ENCODE peak calls at places on chromosomes 2 and 18, in nine cellular contexts. One of them, this sample, is unnamed.
A peak's percentile ranks its signal among the peaks of the same experiment; 100 is the strongest.

GRCh38 chr2:20465716-20466391 is 19.0 kb downstream of the RHOB start:
- DNase-seq in kidney glomerular epithelial cell: no peak
- DNase-seq in stimulated activated CD4-positive, alpha-beta T cell treated with anti-CD3 and anti-CD28 coated beads, Interleukin-15, amount 100 ng/mL, for 24 hours: no peak
- DNase-seq in fibroblast of lung: no peak
- DNase-seq in COR-L47: peak; percentile 84
- DNase-seq in heart left ventricle: no peak
- DNase-seq in stimulated activated CD8-positive, alpha-beta memory T cell treated with anti-CD3 and anti-CD28 coated beads, Interleukin-7, amount 100 ng/mL, for 1 hour: no peak
- DNase-seq in Calu3: no peak
- DNase-seq in GM10248: no peak
- DNase-seq in this sample: no peak

GRCh38 chr2:152558174-152559091 is 158.8 kb downstream of the PRPF40A start:
- DNase-seq in fibroblast of lung: peak; percentile 94
- DNase-seq in kidney glomerular epithelial cell: peak; percentile 28
- DNase-seq in heart left ventricle: no peak
- DNase-seq in stimulated activated CD4-positive, alpha-beta T cell treated with anti-CD3 and anti-CD28 coated beads, Interleukin-15, amount 100 ng/mL, for 24 hours: no peak
- DNase-seq in COR-L47: no peak
- DNase-seq in Calu3: no peak
- DNase-seq in GM10248: no peak
- DNase-seq in stimulated activated CD8-positive, alpha-beta memory T cell treated with anti-CD3 and anti-CD28 coated beads, Interleukin-7, amount 100 ng/mL, for 1 hour: no peak
- DNase-seq in this sample: no peak

GRCh38 chr2:104820126-104820525 is 33.8 kb upstream of the POU3F3 start:
- DNase-seq in kidney glomerular epithelial cell: no peak
- DNase-seq in GM10248: no peak
- DNase-seq in COR-L47: no peak
- DNase-seq in stimulated activated CD8-positive, alpha-beta memory T cell treated with anti-CD3 and anti-CD28 coated beads, Interleukin-7, amount 100 ng/mL, for 1 hour: no peak
- DNase-seq in Calu3: no peak
- DNase-seq in heart left ventricle: no peak
- DNase-seq in fibroblast of lung: no peak
- DNase-seq in stimulated activated CD4-positive, alpha-beta T cell treated with anti-CD3 and anti-CD28 coated beads, Interleukin-15, amount 100 ng/mL, for 24 hours: no peak
- DNase-seq in this sample: no peak

GRCh38 chr2:127829845-127830246 is 18.9 kb upstream of the WDR33 start:
- DNase-seq in stimulated activated CD8-positive, alpha-beta memory T cell treated with anti-CD3 and anti-CD28 coated beads, Interleukin-7, amount 100 ng/mL, for 1 hour: peak; percentile 26
- DNase-seq in Calu3: no peak
- DNase-seq in fibroblast of lung: no peak
- DNase-seq in COR-L47: no peak
- DNase-seq in heart left ventricle: no peak
- DNase-seq in GM10248: peak; percentile 86
- DNase-seq in stimulated activated CD4-positive, alpha-beta T cell treated with anti-CD3 and anti-CD28 coated beads, Interleukin-15, amount 100 ng/mL, for 24 hours: peak; percentile 78
- DNase-seq in kidney glomerular epithelial cell: no peak
- DNase-seq in this sample: no peak

GRCh38 chr2:134127496-134127895 is 126.4 kb upstream of the MGAT5 start:
- DNase-seq in heart left ventricle: no peak
- DNase-seq in stimulated activated CD4-positive, alpha-beta T cell treated with anti-CD3 and anti-CD28 coated beads, Interleukin-15, amount 100 ng/mL, for 24 hours: peak; percentile 81
- DNase-seq in GM10248: peak; percentile 40
- DNase-seq in kidney glomerular epithelial cell: no peak
- DNase-seq in Calu3: no peak
- DNase-seq in stimulated activated CD8-positive, alpha-beta memory T cell treated with anti-CD3 and anti-CD28 coated beads, Interleukin-7, amount 100 ng/mL, for 1 hour: no peak
- DNase-seq in fibroblast of lung: no peak
- DNase-seq in COR-L47: no peak
- DNase-seq in this sample: no peak

GRCh38 chr2:169077674-169078240 is 8.4 kb downstream of the DHRS9 start:
- DNase-seq in kidney glomerular epithelial cell: peak; percentile 7
- DNase-seq in stimulated activated CD4-positive, alpha-beta T cell treated with anti-CD3 and anti-CD28 coated beads, Interleukin-15, amount 100 ng/mL, for 24 hours: no peak
- DNase-seq in Calu3: no peak
- DNase-seq in fibroblast of lung: no peak
- DNase-seq in stimulated activated CD8-positive, alpha-beta memory T cell treated with anti-CD3 and anti-CD28 coated beads, Interleukin-7, amount 100 ng/mL, for 1 hour: no peak
- DNase-seq in GM10248: no peak
- DNase-seq in heart left ventricle: no peak
- DNase-seq in COR-L47: no peak
- DNase-seq in this sample: no peak

GRCh38 chr2:29519996-29520395 is 401.4 kb downstream of the ALK start:
- DNase-seq in kidney glomerular epithelial cell: no peak
- DNase-seq in heart left ventricle: no peak
- DNase-seq in fibroblast of lung: no peak
- DNase-seq in COR-L47: no peak
- DNase-seq in stimulated activated CD4-positive, alpha-beta T cell treated with anti-CD3 and anti-CD28 coated beads, Interleukin-15, amount 100 ng/mL, for 24 hours: no peak
- DNase-seq in GM10248: no peak
- DNase-seq in Calu3: no peak
- DNase-seq in stimulated activated CD8-positive, alpha-beta memory T cell treated with anti-CD3 and anti-CD28 coated beads, Interleukin-7, amount 100 ng/mL, for 1 hour: no peak
- DNase-seq in this sample: no peak

GRCh38 chr18:63962137-63962536 is 7.7 kb upstream of the SERPINB8 start:
- DNase-seq in GM10248: no peak
- DNase-seq in fibroblast of lung: no peak
- DNase-seq in heart left ventricle: no peak
- DNase-seq in stimulated activated CD4-positive, alpha-beta T cell treated with anti-CD3 and anti-CD28 coated beads, Interleukin-15, amount 100 ng/mL, for 24 hours: no peak
- DNase-seq in COR-L47: no peak
- DNase-seq in kidney glomerular epithelial cell: no peak
- DNase-seq in Calu3: no peak
- DNase-seq in stimulated activated CD8-positive, alpha-beta memory T cell treated with anti-CD3 and anti-CD28 coated beads, Interleukin-7, amount 100 ng/mL, for 1 hour: no peak
- DNase-seq in this sample: no peak

GRCh38 chr18:55321268-55322175 is 266.5 kb downstream of the TCF4 start:
- DNase-seq in stimulated activated CD4-positive, alpha-beta T cell treated with anti-CD3 and anti-CD28 coated beads, Interleukin-15, amount 100 ng/mL, for 24 hours: peak; percentile 59
- DNase-seq in fibroblast of lung: peak; percentile 95
- DNase-seq in GM10248: peak; percentile 49
- DNase-seq in kidney glomerular epithelial cell: peak; percentile 40
- DNase-seq in COR-L47: peak; percentile 95
- DNase-seq in heart left ventricle: peak; percentile 95
- DNase-seq in Calu3: peak; percentile 35
- DNase-seq in stimulated activated CD8-positive, alpha-beta memory T cell treated with anti-CD3 and anti-CD28 coated beads, Interleukin-7, amount 100 ng/mL, for 1 hour: no peak
- DNase-seq in this sample: peak; percentile 89

GRCh38 chr2:22020101-22020742 is 896.5 kb downstream of the TDRD15 start:
- DNase-seq in stimulated activated CD8-positive, alpha-beta memory T cell treated with anti-CD3 and anti-CD28 coated beads, Interleukin-7, amount 100 ng/mL, for 1 hour: no peak
- DNase-seq in stimulated activated CD4-positive, alpha-beta T cell treated with anti-CD3 and anti-CD28 coated beads, Interleukin-15, amount 100 ng/mL, for 24 hours: no peak
- DNase-seq in kidney glomerular epithelial cell: no peak
- DNase-seq in COR-L47: no peak
- DNase-seq in heart left ventricle: no peak
- DNase-seq in fibroblast of lung: no peak
- DNase-seq in Calu3: no peak
- DNase-seq in GM10248: no peak
- DNase-seq in this sample: no peak

GRCh38 chr2:153386481-153386891 is 92.1 kb downstream of the RPRM start:
- DNase-seq in heart left ventricle: no peak
- DNase-seq in stimulated activated CD4-positive, alpha-beta T cell treated with anti-CD3 and anti-CD28 coated beads, Interleukin-15, amount 100 ng/mL, for 24 hours: no peak
- DNase-seq in stimulated activated CD8-positive, alpha-beta memory T cell treated with anti-CD3 and anti-CD28 coated beads, Interleukin-7, amount 100 ng/mL, for 1 hour: no peak
- DNase-seq in fibroblast of lung: no peak
- DNase-seq in COR-L47: no peak
- DNase-seq in GM10248: no peak
- DNase-seq in Calu3: no peak
- DNase-seq in kidney glomerular epithelial cell: no peak
- DNase-seq in this sample: peak; percentile 41

GRCh38 chr2:174916270-174916930 is 88.8 kb downstream of the CHN1 start:
- DNase-seq in stimulated activated CD8-positive, alpha-beta memory T cell treated with anti-CD3 and anti-CD28 coated beads, Interleukin-7, amount 100 ng/mL, for 1 hour: no peak
- DNase-seq in Calu3: no peak
- DNase-seq in fibroblast of lung: no peak
- DNase-seq in GM10248: no peak
- DNase-seq in heart left ventricle: no peak
- DNase-seq in stimulated activated CD4-positive, alpha-beta T cell treated with anti-CD3 and anti-CD28 coated beads, Interleukin-15, amount 100 ng/mL, for 24 hours: no peak
- DNase-seq in kidney glomerular epithelial cell: no peak
- DNase-seq in COR-L47: no peak
- DNase-seq in this sample: no peak

GRCh38 chr2:53422979-53423378 is 344.6 kb upstream of the CHAC2 start:
- DNase-seq in COR-L47: peak; percentile 32
- DNase-seq in stimulated activated CD8-positive, alpha-beta memory T cell treated with anti-CD3 and anti-CD28 coated beads, Interleukin-7, amount 100 ng/mL, for 1 hour: no peak
- DNase-seq in stimulated activated CD4-positive, alpha-beta T cell treated with anti-CD3 and anti-CD28 coated beads, Interleukin-15, amount 100 ng/mL, for 24 hours: peak; percentile 18
- DNase-seq in kidney glomerular epithelial cell: peak; percentile 18
- DNase-seq in GM10248: peak; percentile 31
- DNase-seq in Calu3: peak; percentile 30
- DNase-seq in fibroblast of lung: peak; percentile 78
- DNase-seq in heart left ventricle: no peak
- DNase-seq in this sample: peak; percentile 31

GRCh38 chr18:934518-935123 is 29.9 kb downstream of the ADCYAP1 start:
- DNase-seq in heart left ventricle: no peak
- DNase-seq in COR-L47: peak; percentile 21
- DNase-seq in stimulated activated CD8-positive, alpha-beta memory T cell treated with anti-CD3 and anti-CD28 coated beads, Interleukin-7, amount 100 ng/mL, for 1 hour: no peak
- DNase-seq in fibroblast of lung: no peak
- DNase-seq in stimulated activated CD4-positive, alpha-beta T cell treated with anti-CD3 and anti-CD28 coated beads, Interleukin-15, amount 100 ng/mL, for 24 hours: no peak
- DNase-seq in GM10248: no peak
- DNase-seq in Calu3: no peak
- DNase-seq in kidney glomerular epithelial cell: no peak
- DNase-seq in this sample: no peak

GRCh38 chr2:200619275-200619674 is 33.5 kb downstream of the AOX1 start:
- DNase-seq in COR-L47: no peak
- DNase-seq in heart left ventricle: no peak
- DNase-seq in GM10248: no peak
- DNase-seq in stimulated activated CD8-positive, alpha-beta memory T cell treated with anti-CD3 and anti-CD28 coated beads, Interleukin-7, amount 100 ng/mL, for 1 hour: no peak
- DNase-seq in Calu3: no peak
- DNase-seq in kidney glomerular epithelial cell: no peak
- DNase-seq in fibroblast of lung: peak; percentile 21
- DNase-seq in stimulated activated CD4-positive, alpha-beta T cell treated with anti-CD3 and anti-CD28 coated beads, Interleukin-15, amount 100 ng/mL, for 24 hours: no peak
- DNase-seq in this sample: no peak

GRCh38 chr18:74183110-74183509 is 34.8 kb downstream of the TIMM21 start:
- DNase-seq in stimulated activated CD4-positive, alpha-beta T cell treated with anti-CD3 and anti-CD28 coated beads, Interleukin-15, amount 100 ng/mL, for 24 hours: no peak
- DNase-seq in GM10248: no peak
- DNase-seq in fibroblast of lung: no peak
- DNase-seq in Calu3: peak; percentile 43
- DNase-seq in heart left ventricle: no peak
- DNase-seq in COR-L47: peak; percentile 49
- DNase-seq in kidney glomerular epithelial cell: no peak
- DNase-seq in stimulated activated CD8-positive, alpha-beta memory T cell treated with anti-CD3 and anti-CD28 coated beads, Interleukin-7, amount 100 ng/mL, for 1 hour: no peak
- DNase-seq in this sample: no peak

GRCh38 chr2:169694894-169695260 is 608 bp downstream of the PHOSPHO2 start:
- DNase-seq in stimulated activated CD4-positive, alpha-beta T cell treated with anti-CD3 and anti-CD28 coated beads, Interleukin-15, amount 100 ng/mL, for 24 hours: no peak
- DNase-seq in GM10248: no peak
- DNase-seq in Calu3: no peak
- DNase-seq in COR-L47: no peak
- DNase-seq in fibroblast of lung: no peak
- DNase-seq in heart left ventricle: no peak
- DNase-seq in kidney glomerular epithelial cell: no peak
- DNase-seq in stimulated activated CD8-positive, alpha-beta memory T cell treated with anti-CD3 and anti-CD28 coated beads, Interleukin-7, amount 100 ng/mL, for 1 hour: no peak
- DNase-seq in this sample: no peak

GRCh38 chr2:220455389-220455788 is 828.0 kb downstream of the SLC4A3 start:
- DNase-seq in COR-L47: no peak
- DNase-seq in GM10248: no peak
- DNase-seq in kidney glomerular epithelial cell: no peak
- DNase-seq in heart left ventricle: no peak
- DNase-seq in Calu3: no peak
- DNase-seq in stimulated activated CD4-positive, alpha-beta T cell treated with anti-CD3 and anti-CD28 coated beads, Interleukin-15, amount 100 ng/mL, for 24 hours: no peak
- DNase-seq in stimulated activated CD8-positive, alpha-beta memory T cell treated with anti-CD3 and anti-CD28 coated beads, Interleukin-7, amount 100 ng/mL, for 1 hour: no peak
- DNase-seq in fibroblast of lung: peak; percentile 62
- DNase-seq in this sample: no peak

GRCh38 chr2:32802877-32803276 is 143.9 kb upstream of the LTBP1 start:
- DNase-seq in stimulated activated CD8-positive, alpha-beta memory T cell treated with anti-CD3 and anti-CD28 coated beads, Interleukin-7, amount 100 ng/mL, for 1 hour: no peak
- DNase-seq in fibroblast of lung: no peak
- DNase-seq in stimulated activated CD4-positive, alpha-beta T cell treated with anti-CD3 and anti-CD28 coated beads, Interleukin-15, amount 100 ng/mL, for 24 hours: no peak
- DNase-seq in GM10248: no peak
- DNase-seq in Calu3: no peak
- DNase-seq in kidney glomerular epithelial cell: no peak
- DNase-seq in COR-L47: no peak
- DNase-seq in heart left ventricle: no peak
- DNase-seq in this sample: no peak

GRCh38 chr2:1137992-1138391 is 187.3 kb downstream of the SNTG2 start:
- DNase-seq in COR-L47: no peak
- DNase-seq in stimulated activated CD4-positive, alpha-beta T cell treated with anti-CD3 and anti-CD28 coated beads, Interleukin-15, amount 100 ng/mL, for 24 hours: no peak
- DNase-seq in fibroblast of lung: no peak
- DNase-seq in GM10248: no peak
- DNase-seq in kidney glomerular epithelial cell: no peak
- DNase-seq in stimulated activated CD8-positive, alpha-beta memory T cell treated with anti-CD3 and anti-CD28 coated beads, Interleukin-7, amount 100 ng/mL, for 1 hour: no peak
- DNase-seq in heart left ventricle: no peak
- DNase-seq in Calu3: no peak
- DNase-seq in this sample: no peak

GRCh38 chr2:121201796-121202195 is 83.2 kb downstream of the TFCP2L1 start:
- DNase-seq in COR-L47: no peak
- DNase-seq in GM10248: no peak
- DNase-seq in stimulated activated CD8-positive, alpha-beta memory T cell treated with anti-CD3 and anti-CD28 coated beads, Interleukin-7, amount 100 ng/mL, for 1 hour: no peak
- DNase-seq in stimulated activated CD4-positive, alpha-beta T cell treated with anti-CD3 and anti-CD28 coated beads, Interleukin-15, amount 100 ng/mL, for 24 hours: no peak
- DNase-seq in fibroblast of lung: no peak
- DNase-seq in heart left ventricle: no peak
- DNase-seq in kidney glomerular epithelial cell: no peak
- DNase-seq in Calu3: no peak
- DNase-seq in this sample: no peak

GRCh38 chr2:101305492-101306123 is 2.9 kb downstream of the RNF149 start:
- DNase-seq in Calu3: no peak
- DNase-seq in stimulated activated CD8-positive, alpha-beta memory T cell treated with anti-CD3 and anti-CD28 coated beads, Interleukin-7, amount 100 ng/mL, for 1 hour: no peak
- DNase-seq in COR-L47: no peak
- DNase-seq in kidney glomerular epithelial cell: peak; percentile 33
- DNase-seq in stimulated activated CD4-positive, alpha-beta T cell treated with anti-CD3 and anti-CD28 coated beads, Interleukin-15, amount 100 ng/mL, for 24 hours: no peak
- DNase-seq in fibroblast of lung: peak; percentile 47
- DNase-seq in heart left ventricle: no peak
- DNase-seq in GM10248: no peak
- DNase-seq in this sample: peak; percentile 14

GRCh38 chr2:121184248-121184862 is 100.6 kb downstream of the TFCP2L1 start:
- DNase-seq in heart left ventricle: no peak
- DNase-seq in Calu3: no peak
- DNase-seq in stimulated activated CD4-positive, alpha-beta T cell treated with anti-CD3 and anti-CD28 coated beads, Interleukin-15, amount 100 ng/mL, for 24 hours: no peak
- DNase-seq in GM10248: peak; percentile 9
- DNase-seq in stimulated activated CD8-positive, alpha-beta memory T cell treated with anti-CD3 and anti-CD28 coated beads, Interleukin-7, amount 100 ng/mL, for 1 hour: no peak
- DNase-seq in COR-L47: peak; percentile 71
- DNase-seq in kidney glomerular epithelial cell: no peak
- DNase-seq in fibroblast of lung: no peak
- DNase-seq in this sample: no peak

GRCh38 chr2:39990335-39990734 is 211.3 kb upstream of the THUMPD2 start:
- DNase-seq in Calu3: no peak
- DNase-seq in heart left ventricle: no peak
- DNase-seq in GM10248: no peak
- DNase-seq in stimulated activated CD8-positive, alpha-beta memory T cell treated with anti-CD3 and anti-CD28 coated beads, Interleukin-7, amount 100 ng/mL, for 1 hour: no peak
- DNase-seq in stimulated activated CD4-positive, alpha-beta T cell treated with anti-CD3 and anti-CD28 coated beads, Interleukin-15, amount 100 ng/mL, for 24 hours: no peak
- DNase-seq in fibroblast of lung: no peak
- DNase-seq in kidney glomerular epithelial cell: peak; percentile 24
- DNase-seq in COR-L47: no peak
- DNase-seq in this sample: no peak

GRCh38 chr2:69054431-69054830 is 41.5 kb downstream of the ANTXR1 start:
- DNase-seq in stimulated activated CD8-positive, alpha-beta memory T cell treated with anti-CD3 and anti-CD28 coated beads, Interleukin-7, amount 100 ng/mL, for 1 hour: no peak
- DNase-seq in stimulated activated CD4-positive, alpha-beta T cell treated with anti-CD3 and anti-CD28 coated beads, Interleukin-15, amount 100 ng/mL, for 24 hours: peak; percentile 15
- DNase-seq in heart left ventricle: no peak
- DNase-seq in fibroblast of lung: peak; percentile 20
- DNase-seq in Calu3: no peak
- DNase-seq in GM10248: peak; percentile 21
- DNase-seq in COR-L47: no peak
- DNase-seq in kidney glomerular epithelial cell: no peak
- DNase-seq in this sample: no peak

GRCh38 chr2:220104871-220105351 is 477.5 kb downstream of the SLC4A3 start:
- DNase-seq in fibroblast of lung: peak; percentile 73
- DNase-seq in stimulated activated CD4-positive, alpha-beta T cell treated with anti-CD3 and anti-CD28 coated beads, Interleukin-15, amount 100 ng/mL, for 24 hours: no peak
- DNase-seq in COR-L47: no peak
- DNase-seq in kidney glomerular epithelial cell: peak; percentile 83
- DNase-seq in stimulated activated CD8-positive, alpha-beta memory T cell treated with anti-CD3 and anti-CD28 coated beads, Interleukin-7, amount 100 ng/mL, for 1 hour: no peak
- DNase-seq in heart left ventricle: no peak
- DNase-seq in Calu3: peak; percentile 32
- DNase-seq in GM10248: no peak
- DNase-seq in this sample: no peak

GRCh38 chr2:26463252-26464207 is 14.4 kb downstream of the OTOF start:
- DNase-seq in heart left ventricle: no peak
- DNase-seq in COR-L47: no peak
- DNase-seq in stimulated activated CD8-positive, alpha-beta memory T cell treated with anti-CD3 and anti-CD28 coated beads, Interleukin-7, amount 100 ng/mL, for 1 hour: no peak
- DNase-seq in stimulated activated CD4-positive, alpha-beta T cell treated with anti-CD3 and anti-CD28 coated beads, Interleukin-15, amount 100 ng/mL, for 24 hours: no peak
- DNase-seq in fibroblast of lung: no peak
- DNase-seq in GM10248: no peak
- DNase-seq in kidney glomerular epithelial cell: peak; percentile 7
- DNase-seq in Calu3: no peak
- DNase-seq in this sample: no peak

GRCh38 chr2:225052703-225053102 is 10.4 kb upstream of the DOCK10 start:
- DNase-seq in kidney glomerular epithelial cell: no peak
- DNase-seq in stimulated activated CD4-positive, alpha-beta T cell treated with anti-CD3 and anti-CD28 coated beads, Interleukin-15, amount 100 ng/mL, for 24 hours: no peak
- DNase-seq in heart left ventricle: no peak
- DNase-seq in COR-L47: no peak
- DNase-seq in Calu3: no peak
- DNase-seq in stimulated activated CD8-positive, alpha-beta memory T cell treated with anti-CD3 and anti-CD28 coated beads, Interleukin-7, amount 100 ng/mL, for 1 hour: no peak
- DNase-seq in fibroblast of lung: peak; percentile 18
- DNase-seq in GM10248: no peak
- DNase-seq in this sample: no peak

GRCh38 chr2:238502956-238503791 is 76.4 kb downstream of the ASB1 start:
- DNase-seq in fibroblast of lung: no peak
- DNase-seq in COR-L47: no peak
- DNase-seq in GM10248: no peak
- DNase-seq in kidney glomerular epithelial cell: no peak
- DNase-seq in heart left ventricle: peak; percentile 50
- DNase-seq in stimulated activated CD4-positive, alpha-beta T cell treated with anti-CD3 and anti-CD28 coated beads, Interleukin-15, amount 100 ng/mL, for 24 hours: no peak
- DNase-seq in stimulated activated CD8-positive, alpha-beta memory T cell treated with anti-CD3 and anti-CD28 coated beads, Interleukin-7, amount 100 ng/mL, for 1 hour: no peak
- DNase-seq in Calu3: no peak
- DNase-seq in this sample: no peak

GRCh38 chr2:190869721-190870120 is 10.9 kb upstream of the GLS start:
- DNase-seq in Calu3: no peak
- DNase-seq in fibroblast of lung: no peak
- DNase-seq in stimulated activated CD8-positive, alpha-beta memory T cell treated with anti-CD3 and anti-CD28 coated beads, Interleukin-7, amount 100 ng/mL, for 1 hour: no peak
- DNase-seq in stimulated activated CD4-positive, alpha-beta T cell treated with anti-CD3 and anti-CD28 coated beads, Interleukin-15, amount 100 ng/mL, for 24 hours: no peak
- DNase-seq in GM10248: no peak
- DNase-seq in COR-L47: no peak
- DNase-seq in kidney glomerular epithelial cell: no peak
- DNase-seq in heart left ventricle: no peak
- DNase-seq in this sample: no peak

GRCh38 chr2:86358982-86359381 is 21.6 kb upstream of the REEP1 start:
- DNase-seq in heart left ventricle: no peak
- DNase-seq in fibroblast of lung: no peak
- DNase-seq in COR-L47: no peak
- DNase-seq in GM10248: peak; percentile 70
- DNase-seq in Calu3: no peak
- DNase-seq in kidney glomerular epithelial cell: no peak
- DNase-seq in stimulated activated CD8-positive, alpha-beta memory T cell treated with anti-CD3 and anti-CD28 coated beads, Interleukin-7, amount 100 ng/mL, for 1 hour: no peak
- DNase-seq in stimulated activated CD4-positive, alpha-beta T cell treated with anti-CD3 and anti-CD28 coated beads, Interleukin-15, amount 100 ng/mL, for 24 hours: no peak
- DNase-seq in this sample: no peak